ENCODE peak calls at places on chromosomes 2 and 18, in four cellular contexts. One of them, this sample, is unnamed.

GRCh38 chr2:18247282-18248110 is 313.0 kb downstream of the RDH14 start:
- DNase-seq in CD8-positive, alpha-beta T cell: no peak
- DNase-seq in GM10248: no peak
- DNase-seq in fibroblast of lung: peak; percentile 69
- DNase-seq in this sample: no peak

GRCh38 chr2:131105950-131106801 is 1.0 kb downstream of the PLEKHB2 start:
- DNase-seq in CD8-positive, alpha-beta T cell: peak; percentile 15
- DNase-seq in GM10248: peak; percentile 57
- DNase-seq in fibroblast of lung: peak; percentile 52
- DNase-seq in this sample: no peak

GRCh38 chr2:79670198-79670597 is 157.3 kb downstream of the CTNNA2 start:
- DNase-seq in CD8-positive, alpha-beta T cell: no peak
- DNase-seq in GM10248: no peak
- DNase-seq in fibroblast of lung: no peak
- DNase-seq in this sample: no peak

GRCh38 chr2:72414108-72414507 is 266.4 kb upstream of the CYP26B1 start:
- DNase-seq in CD8-positive, alpha-beta T cell: no peak
- DNase-seq in GM10248: no peak
- DNase-seq in fibroblast of lung: peak; percentile 56
- DNase-seq in this sample: no peak

GRCh38 chr2:173854840-173855239 is 110.3 kb downstream of the SP3 start:
- DNase-seq in CD8-positive, alpha-beta T cell: no peak
- DNase-seq in GM10248: no peak
- DNase-seq in fibroblast of lung: peak; percentile 67
- DNase-seq in this sample: no peak

GRCh38 chr2:19320813-19321212 is 37.6 kb downstream of the OSR1 start:
- DNase-seq in CD8-positive, alpha-beta T cell: no peak
- DNase-seq in GM10248: no peak
- DNase-seq in fibroblast of lung: no peak
- DNase-seq in this sample: no peak

GRCh38 chr2:145743016-145743415 is 1223.1 kb upstream of the ZEB2 start:
- DNase-seq in CD8-positive, alpha-beta T cell: no peak
- DNase-seq in GM10248: no peak
- DNase-seq in fibroblast of lung: no peak
- DNase-seq in this sample: no peak

GRCh38 chr2:53859354-53860159 is at the start of gene GPR75:
- DNase-seq in CD8-positive, alpha-beta T cell: no peak
- DNase-seq in GM10248: no peak
- DNase-seq in fibroblast of lung: peak; percentile 48
- DNase-seq in this sample: no peak

GRCh38 chr2:209138079-209138478 is 285.8 kb upstream of the MAP2 start:
- DNase-seq in CD8-positive, alpha-beta T cell: no peak
- DNase-seq in GM10248: no peak
- DNase-seq in fibroblast of lung: no peak
- DNase-seq in this sample: no peak

GRCh38 chr2:187055463-187055862 is 206.5 kb upstream of the ZSWIM2 start:
- DNase-seq in CD8-positive, alpha-beta T cell: no peak
- DNase-seq in GM10248: no peak
- DNase-seq in fibroblast of lung: no peak
- DNase-seq in this sample: no peak

GRCh38 chr18:58676270-58676669 is 5.0 kb downstream of the MALT1 start:
- DNase-seq in CD8-positive, alpha-beta T cell: no peak
- DNase-seq in GM10248: no peak
- DNase-seq in fibroblast of lung: no peak
- DNase-seq in this sample: no peak

GRCh38 chr2:72325592-72326422 is 178.1 kb upstream of the CYP26B1 start:
- DNase-seq in CD8-positive, alpha-beta T cell: no peak
- DNase-seq in GM10248: peak; percentile 10
- DNase-seq in fibroblast of lung: no peak
- DNase-seq in this sample: peak; percentile 2

GRCh38 chr2:129761569-129762021 is 217.9 kb upstream of the RAB6C start:
- DNase-seq in CD8-positive, alpha-beta T cell: peak; percentile 7
- DNase-seq in GM10248: no peak
- DNase-seq in fibroblast of lung: no peak
- DNase-seq in this sample: no peak

GRCh38 chr18:37403100-37403781 is 162.4 kb downstream of the CELF4 start:
- DNase-seq in CD8-positive, alpha-beta T cell: no peak
- DNase-seq in GM10248: no peak
- DNase-seq in fibroblast of lung: peak; percentile 90
- DNase-seq in this sample: no peak

GRCh38 chr2:202072226-202072625 is 829 bp upstream of the KIAA2012 start:
- DNase-seq in CD8-positive, alpha-beta T cell: no peak
- DNase-seq in GM10248: no peak
- DNase-seq in fibroblast of lung: no peak
- DNase-seq in this sample: no peak

GRCh38 chr2:239009001-239009961 is 161.4 kb downstream of the TWIST2 start:
- DNase-seq in CD8-positive, alpha-beta T cell: no peak
- DNase-seq in GM10248: no peak
- DNase-seq in fibroblast of lung: no peak
- DNase-seq in this sample: no peak

GRCh38 chr2:161418715-161419337 is 2.7 kb downstream of the TBR1 start:
- DNase-seq in CD8-positive, alpha-beta T cell: no peak
- DNase-seq in GM10248: peak; percentile 20
- DNase-seq in fibroblast of lung: peak; percentile 19
- DNase-seq in this sample: no peak

GRCh38 chr2:68732036-68732435 is 2.6 kb upstream of the ARHGAP25 start:
- DNase-seq in CD8-positive, alpha-beta T cell: no peak
- DNase-seq in GM10248: no peak
- DNase-seq in fibroblast of lung: no peak
- DNase-seq in this sample: no peak

GRCh38 chr2:201261471-201261870 is 1.1 kb downstream of the CASP8 start:
- DNase-seq in CD8-positive, alpha-beta T cell: peak; percentile 68
- DNase-seq in GM10248: no peak
- DNase-seq in fibroblast of lung: no peak
- DNase-seq in this sample: no peak

GRCh38 chr2:109128466-109129355 is at the start of gene SH3RF3:
- DNase-seq in CD8-positive, alpha-beta T cell: peak; percentile 26
- DNase-seq in GM10248: peak; percentile 32
- DNase-seq in fibroblast of lung: peak; percentile 69
- DNase-seq in this sample: peak; percentile 29

GRCh38 chr18:76467371-76468190 is 27.5 kb downstream of the ZNF516 start:
- DNase-seq in CD8-positive, alpha-beta T cell: no peak
- DNase-seq in GM10248: no peak
- DNase-seq in fibroblast of lung: peak; percentile 27
- DNase-seq in this sample: no peak

GRCh38 chr2:85737481-85737880 is 16.3 kb upstream of the ATOH8 start:
- DNase-seq in CD8-positive, alpha-beta T cell: no peak
- DNase-seq in GM10248: no peak
- DNase-seq in fibroblast of lung: peak; percentile 88
- DNase-seq in this sample: no peak